ENCODE peak calls at places on chromosomes 2 and 18, in six cellular contexts. B is A549, I is HEK293T, H is IMR-90, X is HepG2, R is K562. A is an unnamed sample.

GRCh38 chr2:211879323-211879722 is 659.3 kb downstream of the ERBB4 start:
- DNase-seq in I (no peak), B (no peak), X (no peak), R (no peak), H (peak; percentile 12), A (no peak)

GRCh38 chr18:42229211-42230210 is 274.5 kb downstream of the PIK3C3 start:
- DNase-seq in B (no peak), X (no peak), I (no peak), R (no peak), H (no peak), A (peak; percentile 63)

GRCh38 chr2:196318517-196319377 is 147.4 kb upstream of the STK17B start:
- DNase-seq in R (no peak), X (no peak), B (no peak), I (no peak), H (no peak), A (no peak)

GRCh38 chr2:219536967-219537366 is 6.6 kb downstream of the CHPF start:
- DNase-seq in I (no peak), X (no peak), B (no peak), H (no peak), R (no peak), A (no peak)

GRCh38 chr2:135742307-135742838 is 718 bp downstream of the UBXN4 start:
- DNase-seq in B (peak; percentile 54), X (peak; percentile 65), H (peak; percentile 64), I (peak; percentile 33), R (no peak), A (no peak)

GRCh38 chr2:138183700-138184099 is 219.4 kb downstream of the HNMT start:
- DNase-seq in X (no peak), R (no peak), B (no peak), H (no peak), I (no peak), A (no peak)

GRCh38 chr18:5286525-5286924 is 9.0 kb downstream of the ZBTB14 start:
- DNase-seq in X (no peak), R (no peak), B (no peak), H (peak; percentile 2), I (no peak), A (no peak)

GRCh38 chr2:120508581-120509041 is 162.7 kb downstream of the INHBB start:
- DNase-seq in R (no peak), B (no peak), X (no peak), H (no peak), I (no peak), A (no peak)

GRCh38 chr2:136651611-136652010 is 113.7 kb upstream of the THSD7B start:
- DNase-seq in R (no peak), H (no peak), I (no peak), X (no peak), B (no peak), A (no peak)

GRCh38 chr18:49011291-49011746 is 60.6 kb upstream of the SMAD7 start:
- DNase-seq in I (no peak), X (no peak), H (no peak), B (no peak), R (no peak), A (no peak)

GRCh38 chr2:1986166-1986565 is 241.9 kb upstream of the PXDN start:
- DNase-seq in B (no peak), X (no peak), I (no peak), R (no peak), H (no peak), A (no peak)

GRCh38 chr18:50706199-50706598 is 113.6 kb downstream of the MRO start:
- DNase-seq in B (no peak), R (no peak), I (no peak), X (no peak), H (no peak), A (no peak)

GRCh38 chr2:64491426-64491825 is 32.7 kb upstream of the AFTPH start:
- DNase-seq in B (no peak), R (no peak), H (peak; percentile 22), X (no peak), I (no peak), A (no peak)

GRCh38 chr2:105449083-105449482 is 50.2 kb upstream of the FHL2 start:
- DNase-seq in B (peak; percentile 3), R (no peak), X (no peak), H (no peak), I (no peak), A (no peak)

GRCh38 chr2:648476-649424 is 28.5 kb downstream of the TMEM18 start:
- DNase-seq in H (no peak), I (no peak), B (no peak), R (no peak), X (no peak), A (no peak)

GRCh38 chr2:27980242-27980641 is 89.7 kb downstream of the BABAM2 start:
- DNase-seq in R (no peak), H (no peak), I (no peak), B (no peak), X (no peak), A (no peak)

GRCh38 chr2:106097370-106098000 is 96.6 kb downstream of the UXS1 start:
- DNase-seq in R (no peak), B (no peak), H (no peak), I (no peak), X (no peak), A (no peak)

GRCh38 chr2:24048662-24049484 is 668 bp upstream of the FKBP1B start:
- DNase-seq in R (no peak), H (no peak), I (no peak), X (no peak), B (no peak), A (no peak)

GRCh38 chr2:231708773-231709635 is 679 bp downstream of the PTMA start:
- DNase-seq in H (peak; percentile 31), I (no peak), B (peak; percentile 49), X (no peak), R (peak; percentile 37), A (no peak)

GRCh38 chr18:63236990-63237389 is 82.6 kb downstream of the BCL2 start:
- DNase-seq in I (no peak), R (no peak), X (no peak), H (no peak), B (no peak), A (no peak)

GRCh38 chr2:171393487-171393886 is 40.3 kb downstream of the METTL8 start:
- DNase-seq in I (no peak), H (no peak), X (no peak), R (no peak), B (no peak), A (no peak)

GRCh38 chr2:109284816-109285215 is 155.8 kb downstream of the SH3RF3 start:
- DNase-seq in I (no peak), X (no peak), R (no peak), B (no peak), H (peak; percentile 79), A (no peak)

GRCh38 chr2:134679740-134680139 is 39.1 kb downstream of the TMEM163 start:
- DNase-seq in I (no peak), R (peak; percentile 24), X (no peak), H (no peak), B (no peak), A (no peak)

GRCh38 chr18:46332956-46333355 is 228.8 kb downstream of the HAUS1 start:
- DNase-seq in I (no peak), B (no peak), H (no peak), X (no peak), R (no peak), A (no peak)

GRCh38 chr2:238016526-238016925 is 44.3 kb upstream of the SCLY start:
- DNase-seq in R (no peak), H (no peak), I (no peak), X (no peak), B (no peak), A (no peak)

GRCh38 chr2:224472137-224472536 is 70.2 kb upstream of the FAM124B start:
- DNase-seq in X (no peak), I (no peak), R (no peak), B (no peak), H (no peak), A (no peak)

GRCh38 chr18:38698108-38698507 is 1132.5 kb upstream of the CELF4 start:
- DNase-seq in R (no peak), H (no peak), I (no peak), B (no peak), X (no peak), A (no peak)

GRCh38 chr18:32847719-32848118 is 74.9 kb upstream of the KLHL14 start:
- DNase-seq in R (no peak), X (no peak), I (no peak), B (no peak), H (no peak), A (no peak)

GRCh38 chr2:152336103-152336853 is 1.3 kb downstream of the FMNL2 start:
- DNase-seq in B (peak; percentile 52), I (peak; percentile 43), X (peak; percentile 41), R (no peak), H (peak; percentile 47), A (no peak)

GRCh38 chr2:88639865-88640264 is 12.6 kb upstream of the EIF2AK3 start:
- DNase-seq in I (no peak), H (no peak), X (peak; percentile 22), B (no peak), R (no peak), A (no peak)

GRCh38 chr18:10526211-10526949 is 553 bp downstream of the NAPG start:
- DNase-seq in X (peak; percentile 31), H (peak; percentile 39), R (peak; percentile 89), B (peak; percentile 23), I (peak; percentile 36), A (no peak)
- TF ChIP-seq BHLHE40 in X (no peak), H (no peak), R (no peak), B (no peak), I (no peak), A (no peak)

GRCh38 chr2:148720501-148720998 is 76.0 kb downstream of the EPC2 start:
- DNase-seq in H (peak; percentile 57), R (no peak), X (no peak), B (no peak), I (no peak), A (no peak)
- TF ChIP-seq BHLHE40 in H (no peak), R (no peak), X (no peak), B (no peak), I (no peak), A (no peak)

GRCh38 chr2:73984922-73985317 is 210 bp downstream of the TET3 start:
- DNase-seq in R (no peak), B (peak; percentile 35), X (peak; percentile 26), I (peak; percentile 42), H (no peak), A (no peak)
- TF ChIP-seq BHLHE40 in R (no peak), B (no peak), X (no peak), I (no peak), H (no peak), A (no peak)

GRCh38 chr18:3554091-3554601 is 104.2 kb downstream of the TGIF1 start:
- DNase-seq in H (no peak), X (peak; percentile 12), R (no peak), I (no peak), B (no peak), A (no peak)
- TF ChIP-seq BHLHE40 in H (no peak), X (no peak), R (no peak), I (no peak), B (no peak), A (no peak)

A was measured in GM12878.